ENCODE peak calls at places on chromosomes 13 and 19, in ten cellular contexts. A, L, O, Y, W, C, U, M, I and H are unnamed samples.

GRCh38 chr19:35458821-35459391 is 10.8 kb downstream of the FFAR2 start:
- DNase-seq in Y (no peak), C (no peak), I (no peak), L (no peak), A (no peak), M (no peak), O (no peak), U (no peak), W (no peak), H (no peak)

GRCh38 chr13:66794340-66795031 is 435.6 kb downstream of the PCDH9 start:
- DNase-seq in A (no peak), W (no peak), L (no peak), M (no peak), O (no peak), I (no peak), C (no peak), Y (no peak), U (no peak), H (no peak)

GRCh38 chr13:32984857-32985626 is 31.2 kb upstream of the KL start:
- DNase-seq in W (no peak), O (no peak), M (peak; percentile 13), A (no peak), Y (no peak), C (no peak), L (no peak), I (no peak), U (no peak), H (peak; percentile 27)

GRCh38 chr19:10701955-10702307 is 692 bp downstream of the QTRT1 start:
- DNase-seq in O (no peak), A (peak; percentile 82), M (no peak), I (no peak), U (peak; percentile 28), L (no peak), W (no peak), C (peak; percentile 49), Y (peak; percentile 38), H (no peak)

GRCh38 chr13:51269039-51269438 is 46.8 kb downstream of the FAM124A start:
- DNase-seq in I (no peak), A (no peak), O (no peak), C (no peak), L (no peak), W (peak; percentile 47), U (no peak), Y (no peak), M (peak; percentile 43), H (no peak)

GRCh38 chr13:60433505-60433904 is 36.5 kb downstream of the TDRD3 start:
- DNase-seq in A (no peak), O (no peak), Y (no peak), I (no peak), U (no peak), C (no peak), M (no peak), W (no peak), L (no peak), H (no peak)

GRCh38 chr19:1102407-1103106 is 1.2 kb upstream of the GPX4 start:
- DNase-seq in W (peak; percentile 96), L (no peak), U (peak; percentile 65), A (no peak), Y (no peak), O (no peak), M (peak; percentile 98), I (no peak), C (peak; percentile 77), H (peak; percentile 98)

GRCh38 chr13:114096811-114097503 is 35.5 kb downstream of the RASA3 start:
- DNase-seq in I (no peak), U (no peak), C (no peak), A (peak; percentile 59), W (no peak), O (no peak), Y (no peak), M (no peak), L (no peak), H (no peak)

GRCh38 chr19:19051478-19052213 is 12.1 kb upstream of the SLC25A42 start:
- DNase-seq in U (no peak), Y (no peak), A (no peak), L (no peak), I (no peak), W (no peak), C (no peak), O (no peak), M (no peak), H (no peak)

GRCh38 chr19:8515317-8515716 is 1.4 kb upstream of the ZNF414 start:
- DNase-seq in W (no peak), O (no peak), C (peak; percentile 59), Y (no peak), M (no peak), U (peak; percentile 32), A (no peak), I (no peak), L (no peak), H (no peak)

GRCh38 chr19:14577885-14578427 is 4.9 kb upstream of the CLEC17A start:
- DNase-seq in M (no peak), Y (no peak), L (no peak), W (no peak), C (peak; percentile 51), U (no peak), I (no peak), A (peak; percentile 15), O (no peak), H (peak; percentile 36)